ENCODE peak calls at places on chromosomes 11 and 22, in six cellular contexts. V, G, Y, T, H and N are unnamed samples.

GRCh38 chr11:10441652-10442503 is 13.2 kb upstream of the AMPD3 start:
- DNase-seq in V (no peak), Y (no peak), G (no peak), T (no peak), H (no peak), N (no peak)

GRCh38 chr11:113350646-113351045 is 36.3 kb downstream of the TTC12 start:
- DNase-seq in T (no peak), Y (no peak), H (no peak), V (no peak), G (no peak), N (no peak)

GRCh38 chr22:19832476-19833108 is 22.1 kb downstream of the GNB1L start:
- DNase-seq in Y (no peak), G (no peak), V (no peak), H (no peak), T (no peak), N (no peak)

GRCh38 chr22:30868663-30869385 is 99.8 kb downstream of the MORC2 start:
- DNase-seq in G (no peak), Y (no peak), T (peak; percentile 36), H (no peak), V (peak; percentile 16), N (peak; percentile 24)

GRCh38 chr11:114375052-114375451 is 25.3 kb downstream of the C11orf71 start:
- DNase-seq in T (no peak), G (no peak), H (no peak), Y (no peak), V (no peak), N (no peak)

GRCh38 chr11:125272092-125272491 is 107.5 kb downstream of the PKNOX2 start:
- DNase-seq in T (no peak), H (no peak), V (no peak), Y (no peak), G (no peak), N (no peak)

GRCh38 chr22:39543095-39543494 is 10.5 kb upstream of the RPS19BP1 start:
- DNase-seq in V (peak; percentile 29), H (no peak), T (no peak), G (no peak), Y (no peak), N (no peak)

GRCh38 chr11:62601114-62601363 is 626 bp downstream of the MTA2 start:
- DNase-seq in T (no peak), Y (no peak), G (no peak), H (peak; percentile 71), V (no peak), N (no peak)

DNA sequence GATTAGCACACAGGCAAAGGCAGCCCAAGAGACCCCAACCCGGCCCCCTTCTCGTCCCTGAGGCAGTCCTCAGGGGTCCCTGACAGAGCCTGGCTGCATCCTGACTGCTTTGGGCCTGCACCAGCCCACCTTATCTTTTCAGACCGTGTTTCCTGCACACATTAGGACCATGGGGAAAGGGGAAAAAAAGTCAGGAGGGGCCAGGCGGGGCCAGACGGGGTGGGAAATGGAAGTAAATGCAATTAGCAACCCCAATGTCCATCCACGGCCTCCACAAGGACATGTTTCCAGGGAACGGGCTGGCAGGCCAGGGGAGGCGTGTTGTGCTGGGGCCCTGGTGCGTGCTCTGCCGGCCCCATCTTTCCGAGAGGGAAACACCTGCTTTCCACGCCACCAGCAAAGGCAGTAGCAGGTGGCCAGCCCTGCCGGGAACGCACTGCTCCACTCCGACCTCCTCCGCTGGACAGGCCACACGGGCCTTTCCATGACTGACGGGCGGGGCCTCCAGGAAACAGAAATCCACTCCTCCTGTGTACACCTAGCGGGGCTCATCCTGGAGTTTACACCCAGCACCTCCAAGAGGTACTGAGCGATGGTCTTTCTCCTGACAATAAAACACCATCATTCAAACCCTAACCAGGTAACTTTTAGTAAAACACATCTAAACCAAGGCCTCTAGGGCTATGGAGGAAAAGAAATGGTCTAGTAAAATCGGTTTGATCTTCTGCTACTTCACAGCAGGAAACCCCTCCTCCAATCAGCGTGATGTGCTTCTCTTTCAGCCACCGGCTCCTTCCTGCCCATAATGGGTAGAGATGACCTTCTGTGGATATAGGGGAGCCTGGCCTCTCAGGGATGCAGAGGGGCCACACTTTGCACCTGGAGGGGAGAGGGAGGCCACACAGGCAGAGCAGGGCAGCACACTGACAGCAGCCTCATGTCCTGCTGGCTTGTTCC is 7.2 kb downstream of the EHD1 start:
- DNase-seq in H (no peak), G (no peak), T (no peak), Y (no peak), V (no peak), N (no peak)
- H3K4me3 ChIP-seq in H (peak overlapping the region; percentile 72), G (peak overlapping the region; percentile 57), T (no peak overlapping the region), Y (peak overlapping the region; percentile 27), V (no peak overlapping the region), N (peak overlapping the region; percentile 28)

DNA sequence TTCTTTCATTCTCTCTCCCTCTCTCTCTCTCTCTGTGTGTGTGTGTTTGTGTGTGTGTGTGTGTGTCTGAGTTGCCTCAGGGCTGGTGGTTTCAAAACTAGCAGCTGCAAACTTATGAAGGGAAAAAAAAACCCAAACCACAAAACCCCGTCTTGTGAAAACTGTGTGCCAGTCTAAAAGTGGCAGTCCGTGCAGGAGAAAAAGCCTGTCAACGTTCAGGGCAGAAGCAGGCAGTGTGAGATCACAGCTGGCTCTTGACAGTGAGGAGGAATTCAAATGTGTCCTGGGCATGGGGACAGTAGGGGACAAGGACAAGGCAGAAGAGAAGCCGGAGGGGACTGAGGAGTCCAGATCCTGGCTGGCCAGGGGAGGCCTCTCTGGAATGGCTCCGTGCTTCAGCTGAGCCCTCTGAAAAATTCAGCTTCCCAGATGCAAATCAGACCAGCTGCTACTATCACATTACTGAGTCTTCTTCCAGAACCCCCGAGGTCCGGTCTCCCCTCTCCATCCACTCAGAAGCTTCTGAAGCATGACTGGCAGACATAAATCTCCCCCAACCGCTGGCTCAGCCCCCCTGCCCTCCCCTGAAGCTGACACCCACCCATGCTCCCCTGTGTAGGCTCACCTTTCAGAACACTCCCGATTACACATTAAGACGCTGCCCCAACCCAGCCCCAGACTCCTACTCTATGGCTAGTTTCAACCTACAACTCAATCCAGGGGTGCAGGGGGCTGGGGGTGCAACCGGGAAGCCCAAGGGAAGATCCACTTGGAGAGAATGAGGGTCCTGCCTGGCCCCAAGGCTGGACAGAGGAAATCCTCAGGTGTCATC is 32.0 kb downstream of the FLI1 start:
- DNase-seq in H (peak; percentile 78), T (no peak), V (peak; percentile 68), G (no peak), Y (no peak), N (no peak)
- H3K4me3 ChIP-seq in H (peak overlapping the region; percentile 59), T (no peak overlapping the region), V (no peak overlapping the region), G (no peak overlapping the region), Y (no peak overlapping the region), N (peak overlapping the region; percentile 7)

GRCh38 chr22:47029244-47030001 is 267.0 kb downstream of the TBC1D22A start:
- DNase-seq in G (no peak), Y (no peak), H (peak; percentile 37), V (no peak), T (no peak), N (peak; percentile 24)
- H3K4me3 ChIP-seq in G (no peak overlapping the region), Y (no peak overlapping the region), H (no peak overlapping the region), V (no peak overlapping the region), T (no peak overlapping the region), N (no peak overlapping the region)

GRCh38 chr22:43923191-43923590 is 414 bp upstream of the PNPLA3 start:
- DNase-seq in V (no peak), Y (no peak), G (no peak), T (no peak), H (no peak), N (no peak)
- H3K4me3 ChIP-seq in V (peak overlapping the region; percentile 35), Y (peak overlapping the region; percentile 59), G (peak overlapping the region; percentile 60), T (peak overlapping the region; percentile 86), H (peak overlapping the region; percentile 29), N (peak overlapping the region; percentile 72)

DNA sequence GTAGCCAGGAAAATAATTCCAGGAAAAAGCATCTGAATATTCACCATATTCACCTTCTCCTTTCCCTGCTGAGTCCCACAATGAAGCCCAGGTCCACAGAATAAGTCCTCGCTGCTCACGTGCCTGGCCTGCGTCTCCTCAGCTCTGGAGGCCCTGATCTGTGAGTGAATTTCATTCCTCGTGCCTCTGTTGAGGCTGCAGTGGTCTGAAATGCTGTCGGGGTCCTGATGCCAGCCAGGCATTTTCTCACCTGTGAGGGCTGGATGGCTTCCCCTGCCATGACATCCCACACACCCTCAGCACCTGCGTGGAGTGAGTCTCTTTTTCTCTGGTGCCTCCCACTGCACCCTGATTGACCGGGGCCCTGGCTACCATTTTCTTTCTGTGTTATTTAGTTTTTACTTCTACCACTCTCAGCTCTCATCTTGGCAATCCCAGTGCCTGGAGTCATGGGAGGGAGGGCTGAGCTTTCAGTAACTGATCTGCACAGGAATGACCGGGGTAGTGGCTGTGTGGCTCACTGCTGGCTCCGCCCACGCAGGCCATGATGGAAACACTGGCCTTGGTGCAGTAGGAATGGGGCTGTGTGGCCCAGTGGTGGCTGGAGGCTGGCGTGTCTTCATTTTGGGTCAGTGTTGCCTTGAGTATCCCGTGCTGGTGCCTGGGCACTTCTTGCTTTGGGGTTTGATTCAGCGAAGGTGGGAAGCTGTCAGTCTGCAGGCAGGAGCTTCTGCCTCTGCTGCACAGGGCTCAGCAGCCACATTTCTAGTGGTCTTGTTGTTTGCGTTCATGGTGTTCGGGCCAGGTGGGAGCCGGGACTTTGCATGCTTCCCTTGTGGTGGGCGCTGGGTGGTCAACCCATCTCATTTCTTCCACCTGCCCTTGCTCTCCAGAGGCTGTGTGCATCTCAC is 807.2 kb downstream of the TBC1D22A start:
- DNase-seq in G (no peak), H (no peak), Y (no peak), V (no peak), T (no peak), N (no peak)
- H3K4me3 ChIP-seq in G (no peak overlapping the region), H (no peak overlapping the region), Y (no peak overlapping the region), V (no peak overlapping the region), T (no peak overlapping the region), N (no peak overlapping the region)